ENCODE peak calls at places on chromosomes 3 and 15, in eight cellular contexts. W, A, F, K, M, G, N and S are unnamed samples.

GRCh38 chr3:147493666-147494065 is 84.5 kb downstream of the ZIC1 start:
- DNase-seq in W (no peak), A (no peak), F (no peak), K (no peak), M (no peak), G (no peak), N (no peak), S (no peak)

GRCh38 chr15:89137926-89138325 is 49.7 kb downstream of the ABHD2 start:
- DNase-seq in W (no peak), A (no peak), F (no peak), K (no peak), M (no peak), G (no peak), N (no peak), S (no peak)

GRCh38 chr3:185176756-185177359 is 24.0 kb upstream of the C3orf70 start:
- DNase-seq in W (peak), A (peak), F (no peak), K (peak), M (peak), G (peak), N (no peak), S (no peak)

GRCh38 chr3:195863121-195864061 is 45.0 kb downstream of the TNK2 start:
- DNase-seq in W (peak), A (peak), F (no peak), K (peak), M (peak), G (no peak), N (peak), S (no peak)

GRCh38 chr3:59573911-59574310 is 524.1 kb upstream of the CFAP20DC start:
- DNase-seq in W (peak), A (no peak), F (no peak), K (no peak), M (no peak), G (no peak), N (no peak), S (no peak)

GRCh38 chr3:12822725-12823373 is 18.5 kb downstream of the RPL32 start:
- DNase-seq in W (peak), A (peak), F (no peak), K (no peak), M (no peak), G (no peak), N (no peak), S (no peak)

GRCh38 chr3:43296565-43296964 is 10.2 kb downstream of the SNRK start:
- DNase-seq in W (no peak), A (peak), F (peak), K (no peak), M (no peak), G (no peak), N (peak), S (peak)

GRCh38 chr15:94297543-94297942 is 66.2 kb downstream of the MCTP2 start:
- DNase-seq in W (no peak), A (peak), F (no peak), K (no peak), M (no peak), G (no peak), N (no peak), S (no peak)

GRCh38 chr3:152853196-152853595 is 18.3 kb downstream of the P2RY1 start:
- DNase-seq in W (no peak), A (no peak), F (no peak), K (no peak), M (no peak), G (no peak), N (no peak), S (no peak)

GRCh38 chr15:60660290-60661051 is 181.5 kb upstream of the ICE2 start:
- DNase-seq in W (peak), A (no peak), F (no peak), K (no peak), M (no peak), G (no peak), N (no peak), S (no peak)

GRCh38 chr3:119894195-119894594 is 112.3 kb downstream of the NR1I2 start:
- DNase-seq in W (no peak), A (no peak), F (peak), K (no peak), M (no peak), G (no peak), N (no peak), S (no peak)